ENCODE peak calls at places on chromosome 13, in six cellular contexts. One of them, this sample, is unnamed.
A peak's percentile ranks its signal among the peaks of the same experiment; 100 is the strongest.

GRCh38 chr13:30108913-30109237 is 198.5 kb downstream of the KATNAL1 start:
- DNase-seq in GDM1: no peak
- DNase-seq in NCI-H1092 treated with DMSO at 0.1 percent for 48 hours: no peak
- DNase-seq in COLO829: no peak
- DNase-seq in stimulated activated CD8-positive, alpha-beta memory T cell treated with anti-CD3 and anti-CD28 coated beads, Interleukin-7, amount 100 ng/mL, for 1 hour: no peak
- DNase-seq in amniotic stem cell: no peak
- DNase-seq in this sample: no peak

GRCh38 chr13:29383476-29383875 is 212.0 kb downstream of the SLC7A1 start:
- DNase-seq in stimulated activated CD8-positive, alpha-beta memory T cell treated with anti-CD3 and anti-CD28 coated beads, Interleukin-7, amount 100 ng/mL, for 1 hour: no peak
- DNase-seq in NCI-H1092 treated with DMSO at 0.1 percent for 48 hours: no peak
- DNase-seq in amniotic stem cell: no peak
- DNase-seq in GDM1: no peak
- DNase-seq in COLO829: no peak
- DNase-seq in this sample: no peak

GRCh38 chr13:50375792-50376191 is 360.5 kb downstream of the KCNRG start:
- DNase-seq in COLO829: no peak
- DNase-seq in amniotic stem cell: peak; percentile 61
- DNase-seq in NCI-H1092 treated with DMSO at 0.1 percent for 48 hours: no peak
- DNase-seq in GDM1: no peak
- DNase-seq in stimulated activated CD8-positive, alpha-beta memory T cell treated with anti-CD3 and anti-CD28 coated beads, Interleukin-7, amount 100 ng/mL, for 1 hour: no peak
- DNase-seq in this sample: no peak

GRCh38 chr13:44273991-44274810 is 99.4 kb upstream of the SERP2 start:
- DNase-seq in amniotic stem cell: peak; percentile 34
- DNase-seq in stimulated activated CD8-positive, alpha-beta memory T cell treated with anti-CD3 and anti-CD28 coated beads, Interleukin-7, amount 100 ng/mL, for 1 hour: no peak
- DNase-seq in GDM1: peak; percentile 20
- DNase-seq in COLO829: no peak
- DNase-seq in NCI-H1092 treated with DMSO at 0.1 percent for 48 hours: peak; percentile 8
- DNase-seq in this sample: no peak

GRCh38 chr13:79988573-79988972 is 352.4 kb downstream of the SPRY2 start:
- DNase-seq in NCI-H1092 treated with DMSO at 0.1 percent for 48 hours: no peak
- DNase-seq in stimulated activated CD8-positive, alpha-beta memory T cell treated with anti-CD3 and anti-CD28 coated beads, Interleukin-7, amount 100 ng/mL, for 1 hour: no peak
- DNase-seq in COLO829: no peak
- DNase-seq in amniotic stem cell: no peak
- DNase-seq in GDM1: no peak
- DNase-seq in this sample: no peak

GRCh38 chr13:104750377-104750776 is 1684.2 kb upstream of the SLC10A2 start:
- DNase-seq in stimulated activated CD8-positive, alpha-beta memory T cell treated with anti-CD3 and anti-CD28 coated beads, Interleukin-7, amount 100 ng/mL, for 1 hour: no peak
- DNase-seq in amniotic stem cell: no peak
- DNase-seq in NCI-H1092 treated with DMSO at 0.1 percent for 48 hours: no peak
- DNase-seq in COLO829: no peak
- DNase-seq in GDM1: no peak
- DNase-seq in this sample: no peak

GRCh38 chr13:38086721-38087120 is 217.1 kb upstream of the TRPC4 start:
- DNase-seq in amniotic stem cell: no peak
- DNase-seq in COLO829: no peak
- DNase-seq in stimulated activated CD8-positive, alpha-beta memory T cell treated with anti-CD3 and anti-CD28 coated beads, Interleukin-7, amount 100 ng/mL, for 1 hour: no peak
- DNase-seq in NCI-H1092 treated with DMSO at 0.1 percent for 48 hours: no peak
- DNase-seq in GDM1: no peak
- DNase-seq in this sample: no peak

GRCh38 chr13:107642841-107643240 is 572.5 kb downstream of the LIG4 start:
- DNase-seq in stimulated activated CD8-positive, alpha-beta memory T cell treated with anti-CD3 and anti-CD28 coated beads, Interleukin-7, amount 100 ng/mL, for 1 hour: no peak
- DNase-seq in COLO829: no peak
- DNase-seq in amniotic stem cell: no peak
- DNase-seq in GDM1: no peak
- DNase-seq in NCI-H1092 treated with DMSO at 0.1 percent for 48 hours: peak; percentile 95
- DNase-seq in this sample: no peak

GRCh38 chr13:114226699-114227323 is 7.9 kb upstream of the CDC16 start:
- DNase-seq in NCI-H1092 treated with DMSO at 0.1 percent for 48 hours: peak; percentile 73
- DNase-seq in GDM1: peak; percentile 76
- DNase-seq in COLO829: peak; percentile 85
- DNase-seq in stimulated activated CD8-positive, alpha-beta memory T cell treated with anti-CD3 and anti-CD28 coated beads, Interleukin-7, amount 100 ng/mL, for 1 hour: peak; percentile 82
- DNase-seq in amniotic stem cell: peak; percentile 74
- DNase-seq in this sample: peak; percentile 96